ENCODE peak calls at places on chromosomes 5 and 9, in five cellular contexts. N is RPMI7951; H is stimulated activated CD4-positive, alpha-beta T cell treated with anti-CD3 and anti-CD28 coated beads, Interleukin-4, amount 100 ng/mL, for 24 hours; P is activated T-cell treated with anti-CD3 and anti-CD28 coated beads, Interleukin-2, amount 50 U/mL, for 24 hours; V is amniotic stem cell. E is an unnamed sample.

GRCh38 chr9:20307662-20308061 is 314.6 kb downstream of the MLLT3 start:
- DNase-seq in N (no peak), H (no peak), P (no peak), V (no peak), E (no peak)

GRCh38 chr5:146564036-146564762 is 48.2 kb upstream of the GPR151 start:
- DNase-seq in N (no peak), H (no peak), P (no peak), V (no peak), E (no peak)

GRCh38 chr5:3600106-3600997 is 4.7 kb downstream of the IRX1 start:
- DNase-seq in N (no peak), H (no peak), P (no peak), V (no peak), E (peak)

GRCh38 chr5:37249820-37250175 is 622 bp upstream of the CPLANE1 start:
- DNase-seq in N (no peak), H (no peak), P (no peak), V (no peak), E (no peak)

GRCh38 chr5:14204785-14205321 is 61.7 kb downstream of the TRIO start:
- DNase-seq in N (peak), H (no peak), P (no peak), V (no peak), E (no peak)

GRCh38 chr9:134571326-134571871 is 70.2 kb upstream of the COL5A1 start:
- DNase-seq in N (no peak), H (no peak), P (peak), V (no peak), E (no peak)

GRCh38 chr5:13976867-13977479 is 32.5 kb upstream of the DNAH5 start:
- DNase-seq in N (peak), H (no peak), P (no peak), V (peak), E (no peak)

GRCh38 chr5:59188415-59189225 is 605.7 kb downstream of the RAB3C start:
- DNase-seq in N (peak), H (peak), P (peak), V (peak), E (peak)

GRCh38 chr5:173626501-173626812 is 10.0 kb upstream of the BOD1 start:
- DNase-seq in N (no peak), H (no peak), P (no peak), V (no peak), E (no peak)

GRCh38 chr9:69325409-69326212 is 596 bp downstream of the ENTREP1 start:
- DNase-seq in N (no peak), H (no peak), P (no peak), V (no peak), E (peak)

GRCh38 chr5:91636351-91636750 is 253.2 kb upstream of the ARRDC3 start:
- DNase-seq in N (no peak), H (no peak), P (no peak), V (no peak), E (no peak)

GRCh38 chr9:10525972-10526371 is 86.8 kb downstream of the PTPRD start:
- DNase-seq in N (no peak), H (no peak), P (no peak), V (no peak), E (no peak)

GRCh38 chr9:74358944-74359343 is 138.2 kb upstream of the RORB start:
- DNase-seq in N (no peak), H (no peak), P (no peak), V (no peak), E (no peak)

GRCh38 chr5:134547579-134547978 is 22.1 kb downstream of the JADE2 start:
- DNase-seq in N (peak), H (no peak), P (no peak), V (peak), E (no peak)

GRCh38 chr5:159712672-159713071 is 203.6 kb upstream of the ADRA1B start:
- DNase-seq in N (no peak), H (no peak), P (no peak), V (no peak), E (no peak)

GRCh38 chr9:3751125-3751758 is 225.4 kb upstream of the RFX3 start:
- DNase-seq in N (peak), H (no peak), P (no peak), V (no peak), E (no peak)

GRCh38 chr5:168339151-168340140 is 48.0 kb downstream of the WWC1 start:
- DNase-seq in N (no peak), H (no peak), P (no peak), V (no peak), E (no peak)

GRCh38 chr9:87181670-87182069 is 234.4 kb upstream of the GAS1 start:
- DNase-seq in N (no peak), H (no peak), P (no peak), V (no peak), E (peak)

GRCh38 chr9:93652604-93653592 is 76.5 kb downstream of the PHF2 start:
- DNase-seq in N (no peak), H (no peak), P (no peak), V (no peak), E (no peak)

GRCh38 chr5:53201746-53202145 is 92.2 kb upstream of the MOCS2 start:
- DNase-seq in N (no peak), H (no peak), P (no peak), V (no peak), E (no peak)

GRCh38 chr5:62691946-62692345 is 113.3 kb downstream of the LRRC70 start:
- DNase-seq in N (no peak), H (no peak), P (no peak), V (no peak), E (no peak)

GRCh38 chr5:92552206-92553160 is 1028.5 kb downstream of the NR2F1-AS1 start:
- DNase-seq in N (peak), H (no peak), P (no peak), V (peak), E (no peak)

GRCh38 chr5:179148703-179149170 is 88.6 kb downstream of the ZNF354C start:
- DNase-seq in N (no peak), H (no peak), P (no peak), V (no peak), E (no peak)

GRCh38 chr9:93684806-93685553 is 108.6 kb downstream of the PHF2 start:
- DNase-seq in N (no peak), H (no peak), P (no peak), V (no peak), E (no peak)

GRCh38 chr5:135359374-135360165 is 39.5 kb downstream of the MACROH2A1 start:
- DNase-seq in N (no peak), H (no peak), P (no peak), V (no peak), E (no peak)

GRCh38 chr9:124257865-124258764 is at the start of gene NEK6:
- DNase-seq in N (peak), H (peak), P (peak), V (peak), E (peak)

GRCh38 chr5:76548525-76549229 is 74.5 kb downstream of the F2RL2 start:
- DNase-seq in N (no peak), H (no peak), P (no peak), V (no peak), E (no peak)